ENCODE peak calls at places on chromosomes 7 and 10, in four cellular contexts. J is fibroblast of lung, T is aorta, Y is upper lobe of right lung. X is an unnamed sample.
A peak's percentile ranks its signal among the peaks of the same experiment; 100 is the strongest.

GRCh38 chr10:6119962-6120361 is 31.1 kb downstream of the RBM17 start:
- DNase-seq in J (no peak), T (no peak), Y (no peak), X (no peak)

GRCh38 chr7:30729642-30730041 is 22.3 kb upstream of the INMT start:
- DNase-seq in Y (peak; percentile 4), J (no peak), T (no peak), X (no peak)

GRCh38 chr7:100684534-100685042 is 9.5 kb downstream of the GIGYF1 start:
- DNase-seq in T (no peak), J (no peak), Y (no peak), X (no peak)

GRCh38 chr7:70076325-70076724 is 478.1 kb downstream of the AUTS2 start:
- DNase-seq in Y (no peak), J (no peak), T (no peak), X (no peak)

GRCh38 chr10:67763499-67764011 is 67.6 kb upstream of the CTNNA3 start:
- DNase-seq in T (peak; percentile 92), Y (peak; percentile 90), J (peak; percentile 65), X (peak; percentile 47)

GRCh38 chr7:151549644-151550043 is 29.9 kb upstream of the RHEB start:
- DNase-seq in T (no peak), J (no peak), Y (no peak), X (no peak)

GRCh38 chr10:89147256-89147655 is 59.9 kb downstream of the CH25H start:
- DNase-seq in T (no peak), J (peak; percentile 70), Y (no peak), X (peak; percentile 94)

GRCh38 chr7:134500406-134500805 is 27.0 kb upstream of the AKR1B10 start:
- DNase-seq in T (no peak), Y (no peak), J (no peak), X (no peak)

GRCh38 chr10:120583424-120584108 is 126.5 kb downstream of the PLPP4 start:
- DNase-seq in Y (no peak), J (no peak), T (no peak), X (no peak)

GRCh38 chr7:157480651-157481050 is 143.8 kb downstream of the DNAJB6 start:
- DNase-seq in J (no peak), Y (no peak), T (peak; percentile 41), X (no peak)

GRCh38 chr7:112143151-112143550 is 63.0 kb downstream of the DOCK4 start:
- DNase-seq in Y (no peak), T (no peak), J (no peak), X (no peak)

GRCh38 chr7:156475666-156476065 is 164.9 kb upstream of the RNF32 start:
- DNase-seq in Y (no peak), T (no peak), J (peak; percentile 91), X (peak; percentile 42)

GRCh38 chr7:82677064-82677463 is 233.5 kb upstream of the CACNA2D1 start:
- DNase-seq in J (no peak), Y (no peak), T (no peak), X (no peak)

GRCh38 chr10:2121315-2121714 is 384.0 kb upstream of the ADARB2 start:
- DNase-seq in Y (no peak), T (no peak), J (no peak), X (no peak)

GRCh38 chr10:59678884-59679301 is 30.8 kb downstream of the SLC16A9 start:
- DNase-seq in T (no peak), Y (no peak), J (no peak), X (peak; percentile 70)

GRCh38 chr7:57404343-57404966 is 45.5 kb upstream of the ZNF716 start:
- DNase-seq in T (peak; percentile 82), J (no peak), Y (peak; percentile 73), X (peak; percentile 22)
- H3K4me3 ChIP-seq in T (no peak overlapping the region), J (no peak overlapping the region), Y (peak overlapping the region; percentile 36), X (peak overlapping the region; percentile 16)

GRCh38 chr10:33335800-33336605 is 1.5 kb upstream of the NRP1 start:
- DNase-seq in Y (peak; percentile 83), T (peak; percentile 86), J (peak; percentile 81), X (peak; percentile 84)

GRCh38 chr10:33335550-33335799 is 1.0 kb upstream of the NRP1 start:
- DNase-seq in J (no peak), Y (no peak), T (no peak), X (no peak)

GRCh38 chr10:33334839-33335549 is 527 bp upstream of the NRP1 start:
- DNase-seq in T (peak; percentile 92), J (peak; percentile 97), Y (peak; percentile 89), X (peak; percentile 92)

GRCh38 chr10:33336606-33337334 is 2.3 kb upstream of the NRP1 start:
- DNase-seq in T (peak; percentile 85), Y (peak; percentile 73), J (peak; percentile 73), X (peak; percentile 60)

GRCh38 chr10:33337335-33337854 is 2.9 kb upstream of the NRP1 start:
- DNase-seq in Y (no peak), J (peak; percentile 86), T (peak; percentile 59), X (peak; percentile 84)
- H3K4me3 ChIP-seq in Y (peak overlapping the region; percentile 85), J (peak overlapping the region; percentile 78), T (peak overlapping the region; percentile 65), X (peak overlapping the region; percentile 84)

DNA sequence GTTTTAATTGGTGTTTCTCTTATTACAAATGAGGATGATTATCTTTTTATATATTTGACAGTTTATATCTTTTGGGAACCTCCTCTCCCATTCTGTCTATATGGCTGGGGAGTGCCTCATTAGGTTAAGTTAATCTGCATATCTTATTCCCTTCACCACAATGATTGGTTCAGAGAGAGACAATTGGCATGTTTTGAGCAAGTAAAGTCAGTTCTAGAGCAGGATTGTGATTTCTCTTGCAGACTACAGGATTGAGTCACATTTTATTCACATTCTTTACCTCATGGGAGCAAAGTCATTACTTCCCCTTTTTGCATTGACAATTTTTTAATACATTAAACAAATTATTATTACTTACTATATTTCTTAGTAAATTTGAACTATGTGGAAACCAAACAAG is 345.6 kb downstream of the MDFIC start:
- DNase-seq in Y (no peak), T (no peak), J (no peak), X (no peak)
- H3K4me3 ChIP-seq in Y (no peak overlapping the region), T (no peak overlapping the region), J (no peak overlapping the region), X (no peak overlapping the region)

GRCh38 chr7:41867639-41868038 is 164.7 kb upstream of the INHBA start:
- DNase-seq in J (no peak), T (no peak), Y (no peak), X (no peak)

GRCh38 chr7:41870505-41871138 is 167.7 kb upstream of the INHBA start:
- DNase-seq in Y (no peak), T (no peak), J (no peak), X (peak; percentile 44)

GRCh38 chr7:41869596-41869995 is 166.7 kb upstream of the INHBA start:
- DNase-seq in T (no peak), Y (no peak), J (peak; percentile 60), X (peak; percentile 64)

GRCh38 chr7:41870017-41870416 is 167.1 kb upstream of the INHBA start:
- DNase-seq in Y (no peak), J (peak; percentile 39), T (no peak), X (peak; percentile 36)

GRCh38 chr7:41869091-41869490 is 166.2 kb upstream of the INHBA start:
- DNase-seq in T (no peak), Y (no peak), J (peak; percentile 72), X (peak; percentile 93)
- H3K4me3 ChIP-seq in T (no peak overlapping the region), Y (no peak overlapping the region), J (no peak overlapping the region), X (no peak overlapping the region)

GRCh38 chr10:8057636-8058273 is 3.3 kb downstream of the GATA3 start:
- DNase-seq in T (no peak), Y (no peak), J (no peak), X (no peak)
- H3K4me3 ChIP-seq in T (no peak overlapping the region), Y (peak overlapping the region; percentile 55), J (no peak overlapping the region), X (no peak overlapping the region)

GRCh38 chr7:74289660-74290589 is 718 bp downstream of the CLIP2 start:
- DNase-seq in Y (peak; percentile 76), T (peak; percentile 88), J (no peak), X (no peak)

GRCh38 chr7:74291535-74291934 is 2.3 kb downstream of the CLIP2 start:
- DNase-seq in Y (no peak), J (no peak), T (no peak), X (no peak)

GRCh38 chr7:74289018-74289659 is at the start of gene CLIP2:
- DNase-seq in T (peak; percentile 94), Y (peak; percentile 91), J (peak; percentile 82), X (peak; percentile 76)

GRCh38 chr7:74290999-74291441 is 1.8 kb downstream of the CLIP2 start:
- DNase-seq in Y (no peak), J (no peak), T (no peak), X (no peak)

DNA sequence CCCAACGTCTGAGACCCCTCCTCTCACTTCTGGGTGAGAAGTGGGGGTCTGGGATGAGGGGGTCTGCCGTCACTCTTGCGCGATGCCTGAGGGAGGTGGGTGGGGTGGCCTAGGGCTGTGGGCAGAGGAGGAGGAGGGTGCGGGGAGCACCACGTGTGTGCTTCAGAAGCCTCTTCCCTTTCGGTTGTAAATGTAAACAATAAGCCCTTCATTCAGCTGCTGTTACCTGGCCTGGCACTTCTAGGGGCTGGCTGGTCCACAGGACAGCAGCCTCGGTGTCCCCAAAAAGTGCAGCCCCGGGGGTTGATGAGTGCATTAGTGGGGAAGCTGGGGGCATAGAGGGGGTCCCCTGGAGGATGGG is 1.4 kb downstream of the CLIP2 start:
- DNase-seq in T (no peak), Y (no peak), J (no peak), X (no peak)
- H3K4me3 ChIP-seq in T (peak overlapping the region; percentile 77), Y (peak overlapping the region; percentile 68), J (peak overlapping the region; percentile 89), X (peak overlapping the region; percentile 81)

DNA sequence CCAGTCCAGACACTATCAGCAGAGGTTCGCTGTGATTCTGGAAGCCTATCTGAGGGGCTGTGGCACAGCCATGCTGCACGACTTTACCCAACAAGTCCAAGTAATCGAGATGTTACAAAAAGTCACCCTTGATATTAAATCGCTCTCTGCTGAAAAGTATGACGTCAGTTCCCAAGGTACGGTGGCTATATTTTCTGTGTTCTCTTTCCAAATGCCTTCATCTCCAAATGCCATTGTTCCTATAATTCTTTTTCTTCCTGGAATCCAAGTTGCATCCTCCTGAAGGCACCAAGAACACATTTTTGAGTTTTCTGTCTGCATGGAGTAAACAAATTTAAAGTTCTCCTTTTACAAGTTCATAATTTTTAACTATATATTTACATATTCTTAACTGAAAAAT is 7.7 kb downstream of the PIK3CG start:
- DNase-seq in J (no peak), Y (no peak), T (no peak), X (no peak)
- H3K4me3 ChIP-seq in J (no peak overlapping the region), Y (no peak overlapping the region), T (no peak overlapping the region), X (no peak overlapping the region)